ENCODE peak calls at places on chromosomes 2 and 18, in ten cellular contexts. One of them, this sample, is unnamed. For H3K4me1, the result is how much of the 10 kb centered on the place peaks cover.

GRCh38 chr2:14681608-14682007 is 49.1 kb downstream of the LRATD1 start:
- DNase-seq in esophagus muscularis mucosa: no peak
- DNase-seq in breast epithelium: no peak
- DNase-seq in GM12878: no peak
- DNase-seq in spleen: no peak
- DNase-seq in stomach: no peak
- DNase-seq in Panc1: no peak
- DNase-seq in transverse colon: no peak
- DNase-seq in K562: no peak
- DNase-seq in GM23338: no peak
- DNase-seq in this sample: no peak

GRCh38 chr2:200189964-200190363 is 116.5 kb upstream of the SPATS2L start:
- DNase-seq in esophagus muscularis mucosa: no peak
- DNase-seq in transverse colon: no peak
- DNase-seq in Panc1: no peak
- DNase-seq in GM23338: no peak
- DNase-seq in breast epithelium: no peak
- DNase-seq in stomach: no peak
- DNase-seq in K562: no peak
- DNase-seq in GM12878: no peak
- DNase-seq in spleen: no peak
- DNase-seq in this sample: no peak

GRCh38 chr2:100976634-100977391 is 25.3 kb upstream of the RPL31 start:
- DNase-seq in esophagus muscularis mucosa: no peak
- DNase-seq in spleen: no peak
- DNase-seq in breast epithelium: no peak
- DNase-seq in Panc1: no peak
- DNase-seq in GM23338: no peak
- DNase-seq in transverse colon: no peak
- DNase-seq in stomach: no peak
- DNase-seq in K562: no peak
- DNase-seq in GM12878: peak
- DNase-seq in this sample: no peak

GRCh38 chr2:30826481-30826880 is 19.2 kb upstream of the CAPN13 start:
- DNase-seq in Panc1: no peak
- DNase-seq in spleen: no peak
- DNase-seq in K562: no peak
- DNase-seq in GM23338: no peak
- DNase-seq in esophagus muscularis mucosa: no peak
- DNase-seq in breast epithelium: no peak
- DNase-seq in transverse colon: no peak
- DNase-seq in stomach: peak
- DNase-seq in GM12878: no peak
- DNase-seq in this sample: no peak

GRCh38 chr2:135657806-135658582 is 83.7 kb upstream of the UBXN4 start:
- DNase-seq in transverse colon: no peak
- DNase-seq in breast epithelium: no peak
- DNase-seq in K562: no peak
- DNase-seq in esophagus muscularis mucosa: no peak
- DNase-seq in stomach: no peak
- DNase-seq in GM12878: peak
- DNase-seq in spleen: no peak
- DNase-seq in GM23338: no peak
- DNase-seq in Panc1: no peak
- DNase-seq in this sample: no peak

GRCh38 chr2:224142397-224143312 is 103.6 kb upstream of the SERPINE2 start:
- DNase-seq in GM12878: no peak
- DNase-seq in Panc1: no peak
- DNase-seq in esophagus muscularis mucosa: no peak
- DNase-seq in spleen: no peak
- DNase-seq in breast epithelium: no peak
- DNase-seq in GM23338: no peak
- DNase-seq in stomach: no peak
- DNase-seq in transverse colon: no peak
- DNase-seq in K562: no peak
- DNase-seq in this sample: no peak

GRCh38 chr2:58939388-58939787 is 698.3 kb upstream of the FANCL start:
- DNase-seq in spleen: no peak
- DNase-seq in GM12878: no peak
- DNase-seq in esophagus muscularis mucosa: no peak
- DNase-seq in stomach: no peak
- DNase-seq in Panc1: no peak
- DNase-seq in GM23338: no peak
- DNase-seq in K562: no peak
- DNase-seq in transverse colon: no peak
- DNase-seq in breast epithelium: no peak
- DNase-seq in this sample: no peak

GRCh38 chr18:69674292-69674877 is 273.3 kb downstream of the CD226 start:
- DNase-seq in GM23338: no peak
- DNase-seq in spleen: no peak
- DNase-seq in esophagus muscularis mucosa: no peak
- DNase-seq in stomach: no peak
- DNase-seq in Panc1: no peak
- DNase-seq in K562: no peak
- DNase-seq in breast epithelium: no peak
- DNase-seq in transverse colon: no peak
- DNase-seq in GM12878: no peak
- DNase-seq in this sample: no peak

DNA sequence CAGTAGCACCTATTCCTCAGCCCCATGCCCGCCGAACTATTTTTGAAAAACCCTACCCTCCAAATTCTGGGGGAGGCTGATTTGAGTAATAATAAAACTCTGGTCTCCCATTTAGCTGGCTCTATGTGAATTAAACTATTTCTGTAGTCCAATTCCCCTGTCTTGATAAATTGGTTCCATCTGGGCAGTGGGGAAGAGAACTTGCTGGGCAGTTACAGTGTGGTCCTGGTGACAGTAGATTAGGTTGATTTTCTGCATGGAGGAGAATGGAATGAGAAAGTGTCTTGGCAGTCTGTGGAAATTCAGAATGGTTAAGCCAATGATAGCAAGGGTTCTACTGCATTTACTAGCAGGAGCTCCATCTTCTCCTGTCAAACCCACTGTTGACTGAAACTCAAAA is 95.0 kb downstream of the SPP2 start:
- DNase-seq in K562: no peak
- DNase-seq in stomach: no peak
- DNase-seq in breast epithelium: no peak
- DNase-seq in GM12878: no peak
- DNase-seq in esophagus muscularis mucosa: no peak
- DNase-seq in GM23338: no peak
- DNase-seq in Panc1: no peak
- DNase-seq in transverse colon: no peak
- DNase-seq in spleen: no peak
- DNase-seq in this sample: no peak
- H3K4me1 ChIP-seq in K562: under half
- H3K4me1 ChIP-seq in stomach: under half
- H3K4me1 ChIP-seq in breast epithelium: under half
- H3K4me1 ChIP-seq in GM12878: under half
- H3K4me1 ChIP-seq in esophagus muscularis mucosa: under half
- H3K4me1 ChIP-seq in GM23338: under half
- H3K4me1 ChIP-seq in Panc1: under half
- H3K4me1 ChIP-seq in transverse colon: under half
- H3K4me1 ChIP-seq in spleen: under half
- H3K4me1 ChIP-seq in this sample: under half

GRCh38 chr2:50765590-50765989 is 266.3 kb downstream of the NRXN1 start:
- DNase-seq in breast epithelium: no peak
- DNase-seq in K562: no peak
- DNase-seq in spleen: no peak
- DNase-seq in transverse colon: no peak
- DNase-seq in GM23338: no peak
- DNase-seq in Panc1: no peak
- DNase-seq in GM12878: no peak
- DNase-seq in esophagus muscularis mucosa: no peak
- DNase-seq in stomach: no peak
- DNase-seq in this sample: no peak

GRCh38 chr2:50773533-50773932 is 258.4 kb downstream of the NRXN1 start:
- DNase-seq in GM23338: peak
- DNase-seq in K562: no peak
- DNase-seq in spleen: no peak
- DNase-seq in breast epithelium: no peak
- DNase-seq in esophagus muscularis mucosa: no peak
- DNase-seq in GM12878: no peak
- DNase-seq in Panc1: no peak
- DNase-seq in transverse colon: no peak
- DNase-seq in stomach: no peak
- DNase-seq in this sample: no peak

GRCh38 chr2:50772607-50773006 is 259.3 kb downstream of the NRXN1 start:
- DNase-seq in Panc1: no peak
- DNase-seq in esophagus muscularis mucosa: no peak
- DNase-seq in breast epithelium: no peak
- DNase-seq in GM23338: no peak
- DNase-seq in spleen: no peak
- DNase-seq in stomach: no peak
- DNase-seq in transverse colon: no peak
- DNase-seq in GM12878: no peak
- DNase-seq in K562: no peak
- DNase-seq in this sample: no peak

GRCh38 chr2:50770299-50770698 is 261.6 kb downstream of the NRXN1 start:
- DNase-seq in GM23338: no peak
- DNase-seq in breast epithelium: no peak
- DNase-seq in K562: no peak
- DNase-seq in stomach: no peak
- DNase-seq in Panc1: no peak
- DNase-seq in esophagus muscularis mucosa: no peak
- DNase-seq in GM12878: no peak
- DNase-seq in transverse colon: no peak
- DNase-seq in spleen: no peak
- DNase-seq in this sample: no peak

GRCh38 chr2:50769416-50769815 is 262.5 kb downstream of the NRXN1 start:
- DNase-seq in GM12878: no peak
- DNase-seq in stomach: no peak
- DNase-seq in transverse colon: no peak
- DNase-seq in spleen: no peak
- DNase-seq in esophagus muscularis mucosa: no peak
- DNase-seq in Panc1: no peak
- DNase-seq in breast epithelium: no peak
- DNase-seq in K562: no peak
- DNase-seq in GM23338: peak
- DNase-seq in this sample: no peak
- TF ChIP-seq POLR2AphosphoS5 in GM12878: no peak
- TF ChIP-seq POLR2AphosphoS5 in stomach: no peak
- TF ChIP-seq POLR2AphosphoS5 in transverse colon: no peak
- TF ChIP-seq POLR2AphosphoS5 in spleen: no peak
- TF ChIP-seq POLR2AphosphoS5 in esophagus muscularis mucosa: no peak
- TF ChIP-seq POLR2AphosphoS5 in Panc1: no peak
- TF ChIP-seq POLR2AphosphoS5 in breast epithelium: no peak
- TF ChIP-seq POLR2AphosphoS5 in K562: no peak
- TF ChIP-seq POLR2AphosphoS5 in GM23338: no peak
- TF ChIP-seq POLR2AphosphoS5 in this sample: no peak

GRCh38 chr18:9721893-9722515 is 13.9 kb downstream of the RAB31 start:
- DNase-seq in esophagus muscularis mucosa: no peak
- DNase-seq in transverse colon: no peak
- DNase-seq in breast epithelium: no peak
- DNase-seq in GM12878: no peak
- DNase-seq in stomach: no peak
- DNase-seq in spleen: no peak
- DNase-seq in K562: no peak
- DNase-seq in GM23338: no peak
- DNase-seq in Panc1: no peak
- DNase-seq in this sample: no peak

GRCh38 chr18:9719421-9719981 is 11.4 kb downstream of the RAB31 start:
- DNase-seq in K562: no peak
- DNase-seq in Panc1: peak
- DNase-seq in GM12878: no peak
- DNase-seq in transverse colon: no peak
- DNase-seq in spleen: no peak
- DNase-seq in breast epithelium: peak
- DNase-seq in esophagus muscularis mucosa: no peak
- DNase-seq in stomach: no peak
- DNase-seq in GM23338: no peak
- DNase-seq in this sample: peak

GRCh38 chr18:9716780-9717563 is 8.9 kb downstream of the RAB31 start:
- DNase-seq in spleen: no peak
- DNase-seq in GM23338: no peak
- DNase-seq in breast epithelium: no peak
- DNase-seq in Panc1: no peak
- DNase-seq in transverse colon: no peak
- DNase-seq in GM12878: peak
- DNase-seq in K562: no peak
- DNase-seq in esophagus muscularis mucosa: no peak
- DNase-seq in stomach: no peak
- DNase-seq in this sample: no peak

GRCh38 chr18:9722691-9723090 is 14.6 kb downstream of the RAB31 start:
- DNase-seq in transverse colon: peak
- DNase-seq in esophagus muscularis mucosa: no peak
- DNase-seq in K562: no peak
- DNase-seq in spleen: no peak
- DNase-seq in breast epithelium: peak
- DNase-seq in stomach: peak
- DNase-seq in GM12878: no peak
- DNase-seq in Panc1: no peak
- DNase-seq in GM23338: peak
- DNase-seq in this sample: peak

GRCh38 chr18:9720327-9720726 is 12.2 kb downstream of the RAB31 start:
- DNase-seq in GM23338: peak
- DNase-seq in Panc1: no peak
- DNase-seq in GM12878: no peak
- DNase-seq in transverse colon: no peak
- DNase-seq in K562: no peak
- DNase-seq in breast epithelium: no peak
- DNase-seq in esophagus muscularis mucosa: no peak
- DNase-seq in spleen: no peak
- DNase-seq in stomach: no peak
- DNase-seq in this sample: no peak
- H3K4me1 ChIP-seq in GM23338: under half
- H3K4me1 ChIP-seq in Panc1: half or more
- H3K4me1 ChIP-seq in GM12878: under half
- H3K4me1 ChIP-seq in transverse colon: under half
- H3K4me1 ChIP-seq in K562: under half
- H3K4me1 ChIP-seq in breast epithelium: under half
- H3K4me1 ChIP-seq in esophagus muscularis mucosa: under half
- H3K4me1 ChIP-seq in spleen: half or more
- H3K4me1 ChIP-seq in stomach: under half
- H3K4me1 ChIP-seq in this sample: under half

GRCh38 chr2:143230506-143231256 is 101.5 kb downstream of the ARHGAP15 start:
- DNase-seq in Panc1: no peak
- DNase-seq in esophagus muscularis mucosa: no peak
- DNase-seq in stomach: no peak
- DNase-seq in transverse colon: no peak
- DNase-seq in spleen: no peak
- DNase-seq in GM12878: no peak
- DNase-seq in breast epithelium: no peak
- DNase-seq in GM23338: peak
- DNase-seq in K562: no peak
- DNase-seq in this sample: no peak

GRCh38 chr2:143229411-143229810 is 100.2 kb downstream of the ARHGAP15 start:
- DNase-seq in breast epithelium: no peak
- DNase-seq in Panc1: no peak
- DNase-seq in spleen: no peak
- DNase-seq in stomach: no peak
- DNase-seq in GM12878: no peak
- DNase-seq in K562: no peak
- DNase-seq in GM23338: peak
- DNase-seq in esophagus muscularis mucosa: no peak
- DNase-seq in transverse colon: no peak
- DNase-seq in this sample: no peak

GRCh38 chr2:143231257-143231650 is 102.0 kb downstream of the ARHGAP15 start:
- DNase-seq in K562: no peak
- DNase-seq in spleen: no peak
- DNase-seq in GM12878: no peak
- DNase-seq in stomach: no peak
- DNase-seq in transverse colon: no peak
- DNase-seq in esophagus muscularis mucosa: no peak
- DNase-seq in Panc1: no peak
- DNase-seq in GM23338: no peak
- DNase-seq in breast epithelium: no peak
- DNase-seq in this sample: no peak

GRCh38 chr2:143226714-143227541 is 97.7 kb downstream of the ARHGAP15 start:
- DNase-seq in stomach: no peak
- DNase-seq in transverse colon: no peak
- DNase-seq in K562: no peak
- DNase-seq in breast epithelium: no peak
- DNase-seq in esophagus muscularis mucosa: no peak
- DNase-seq in Panc1: no peak
- DNase-seq in spleen: no peak
- DNase-seq in GM12878: no peak
- DNase-seq in GM23338: no peak
- DNase-seq in this sample: no peak

DNA sequence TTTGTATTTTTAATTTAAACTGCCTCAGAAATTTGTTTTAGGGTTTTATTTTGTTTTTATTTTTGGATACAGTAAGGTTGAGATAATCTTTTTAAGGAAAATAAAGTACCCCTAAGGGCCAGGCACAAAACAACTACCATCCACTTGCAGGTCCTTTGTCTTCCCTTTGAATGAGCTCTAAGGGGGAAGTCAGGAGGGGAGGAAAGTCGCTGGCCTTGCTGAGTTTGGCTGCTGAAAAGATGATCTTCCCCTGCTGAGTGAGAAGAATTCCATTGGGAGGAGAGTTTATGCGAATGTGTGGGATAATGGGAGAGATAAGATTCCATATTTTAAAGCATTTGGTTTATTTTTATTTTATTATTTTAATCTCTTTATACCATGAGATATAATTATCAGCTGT is 100.7 kb downstream of the ARHGAP15 start:
- DNase-seq in GM12878: no peak
- DNase-seq in esophagus muscularis mucosa: no peak
- DNase-seq in spleen: no peak
- DNase-seq in Panc1: no peak
- DNase-seq in stomach: no peak
- DNase-seq in GM23338: peak
- DNase-seq in breast epithelium: no peak
- DNase-seq in K562: no peak
- DNase-seq in transverse colon: no peak
- DNase-seq in this sample: no peak
- TF ChIP-seq POLR2AphosphoS5 in GM12878: no peak
- TF ChIP-seq POLR2AphosphoS5 in esophagus muscularis mucosa: no peak
- TF ChIP-seq POLR2AphosphoS5 in spleen: no peak
- TF ChIP-seq POLR2AphosphoS5 in Panc1: no peak
- TF ChIP-seq POLR2AphosphoS5 in stomach: no peak
- TF ChIP-seq POLR2AphosphoS5 in GM23338: no peak
- TF ChIP-seq POLR2AphosphoS5 in breast epithelium: no peak
- TF ChIP-seq POLR2AphosphoS5 in K562: no peak
- TF ChIP-seq POLR2AphosphoS5 in transverse colon: no peak
- TF ChIP-seq POLR2AphosphoS5 in this sample: no peak

This sample was measured in upper lobe of left lung.